ENCODE peak calls at places on chromosomes 3 and 15, in eight cellular contexts. E is DND-41; R is sigmoid colon; O is lower lobe of right lung; U is mammary epithelial cell; X is testis; W is A673; F is CD8-positive, alpha-beta T cell. D is an unnamed sample.
A peak's percentile ranks its signal among the peaks of the same experiment; 100 is the strongest.

GRCh38 chr3:190229632-190230424 is 92.4 kb downstream of the CLDN1 start:
- DNase-seq in E (no peak), R (no peak), O (no peak), U (peak; percentile 95), X (no peak), W (peak; percentile 10), F (no peak), D (no peak)

GRCh38 chr15:77839431-77839830 is 206.7 kb upstream of the LINGO1 start:
- DNase-seq in E (no peak), R (peak; percentile 40), O (no peak), U (no peak), X (no peak), W (no peak), F (no peak), D (peak; percentile 22)

GRCh38 chr15:47517737-47518136 is 199.6 kb upstream of the SEMA6D start:
- DNase-seq in E (no peak), R (no peak), O (no peak), U (no peak), X (no peak), W (no peak), F (no peak), D (no peak)

GRCh38 chr3:137263982-137264777 is 306.4 kb downstream of the IL20RB start:
- DNase-seq in E (no peak), R (no peak), O (no peak), U (no peak), X (no peak), W (no peak), F (no peak), D (no peak)

GRCh38 chr3:44509393-44509921 is 32.0 kb upstream of the ZNF445 start:
- DNase-seq in E (peak; percentile 17), R (no peak), O (no peak), U (peak; percentile 3), X (peak; percentile 51), W (peak; percentile 3), F (no peak), D (no peak)

GRCh38 chr3:171417813-171418212 is 42.4 kb downstream of the TNIK start:
- DNase-seq in E (no peak), R (peak; percentile 75), O (no peak), U (peak; percentile 48), X (no peak), W (no peak), F (no peak), D (no peak)

GRCh38 chr3:59751606-59752005 is 701.8 kb upstream of the CFAP20DC start:
- DNase-seq in E (no peak), R (no peak), O (no peak), U (no peak), X (no peak), W (no peak), F (no peak), D (no peak)

GRCh38 chr15:95770191-95770590 is 560.3 kb upstream of the NR2F2 start:
- DNase-seq in E (no peak), R (no peak), O (no peak), U (peak; percentile 56), X (no peak), W (no peak), F (no peak), D (no peak)

GRCh38 chr3:4943553-4943952 is 35.7 kb upstream of the BHLHE40 start:
- DNase-seq in E (no peak), R (no peak), O (no peak), U (no peak), X (no peak), W (peak; percentile 7), F (no peak), D (no peak)

GRCh38 chr3:39814007-39814406 is 4.6 kb downstream of the MYRIP start:
- DNase-seq in E (no peak), R (no peak), O (no peak), U (no peak), X (no peak), W (no peak), F (no peak), D (no peak)

GRCh38 chr15:83305696-83306291 is 21.3 kb upstream of the BNC1 start:
- DNase-seq in E (no peak), R (no peak), O (peak; percentile 55), U (peak; percentile 83), X (no peak), W (no peak), F (no peak), D (peak; percentile 70)

GRCh38 chr3:29201609-29202008 is 79.3 kb upstream of the RBMS3 start:
- DNase-seq in E (no peak), R (no peak), O (no peak), U (no peak), X (no peak), W (no peak), F (no peak), D (no peak)

GRCh38 chr15:85690546-85691226 is 104.0 kb downstream of the KLHL25 start:
- DNase-seq in E (peak; percentile 41), R (no peak), O (no peak), U (no peak), X (no peak), W (peak; percentile 12), F (peak; percentile 27), D (no peak)

GRCh38 chr3:149628957-149629670 is 28.7 kb downstream of the WWTR1 start:
- DNase-seq in E (no peak), R (no peak), O (no peak), U (no peak), X (no peak), W (no peak), F (no peak), D (no peak)
- H3K27ac ChIP-seq in E (no peak overlapping the region), R (no peak overlapping the region), O (peak overlapping the region; percentile 25), U (no peak overlapping the region), X (peak overlapping the region; percentile 1), W (no peak overlapping the region), F (no peak overlapping the region), D (no peak overlapping the region)

GRCh38 chr3:150531775-150532174 is 14.5 kb downstream of the SERP1 start:
- DNase-seq in E (no peak), R (no peak), O (no peak), U (no peak), X (no peak), W (no peak), F (no peak), D (no peak)

GRCh38 chr3:150523538-150523937 is 22.8 kb downstream of the SERP1 start:
- DNase-seq in E (no peak), R (no peak), O (no peak), U (no peak), X (no peak), W (no peak), F (no peak), D (no peak)

DNA sequence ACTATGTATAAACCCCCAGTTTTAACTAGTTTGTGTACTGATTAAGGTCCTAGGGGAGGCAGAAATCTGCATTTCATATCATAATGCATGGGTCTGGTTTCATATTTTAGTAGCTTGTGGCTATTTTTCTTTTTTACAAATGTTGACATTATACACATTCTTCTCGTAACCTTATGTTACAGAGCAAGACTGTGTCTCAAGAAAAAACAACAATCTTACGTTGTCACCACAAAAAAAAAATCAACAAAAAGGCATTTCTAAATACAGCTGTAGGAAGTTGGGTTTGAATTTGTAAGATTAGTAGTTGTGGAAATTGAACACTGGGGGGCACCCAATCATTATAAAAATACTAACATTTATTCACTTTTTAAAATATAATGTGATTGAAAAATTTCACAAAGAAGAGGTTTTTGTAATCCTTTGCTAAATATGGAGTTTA is 17.9 kb downstream of the SERP1 start:
- DNase-seq in E (no peak), R (no peak), O (no peak), U (no peak), X (no peak), W (peak; percentile 21), F (no peak), D (no peak)
- TF ChIP-seq CTCF in E (peak; percentile 59), R (no peak), O (peak; percentile 50), U (peak; percentile 30), X (peak; percentile 26), W (peak; percentile 55), F (peak; percentile 67), D (peak; percentile 63)

GRCh38 chr3:37872413-37873160 is 10.9 kb downstream of the CTDSPL start:
- DNase-seq in E (no peak), R (no peak), O (no peak), U (no peak), X (no peak), W (no peak), F (no peak), D (no peak)
- H3K9me3 ChIP-seq in E (peaks cover 6% of the 10 kb centered on the region), R (peaks cover 5% of the 10 kb centered on the region), O (peaks cover 9% of the 10 kb centered on the region), U (no peaks in the 10 kb centered on the region), X (no peaks in the 10 kb centered on the region), W (no peaks in the 10 kb centered on the region), F (no peaks in the 10 kb centered on the region), D (peaks cover 13% of the 10 kb centered on the region)

DNA sequence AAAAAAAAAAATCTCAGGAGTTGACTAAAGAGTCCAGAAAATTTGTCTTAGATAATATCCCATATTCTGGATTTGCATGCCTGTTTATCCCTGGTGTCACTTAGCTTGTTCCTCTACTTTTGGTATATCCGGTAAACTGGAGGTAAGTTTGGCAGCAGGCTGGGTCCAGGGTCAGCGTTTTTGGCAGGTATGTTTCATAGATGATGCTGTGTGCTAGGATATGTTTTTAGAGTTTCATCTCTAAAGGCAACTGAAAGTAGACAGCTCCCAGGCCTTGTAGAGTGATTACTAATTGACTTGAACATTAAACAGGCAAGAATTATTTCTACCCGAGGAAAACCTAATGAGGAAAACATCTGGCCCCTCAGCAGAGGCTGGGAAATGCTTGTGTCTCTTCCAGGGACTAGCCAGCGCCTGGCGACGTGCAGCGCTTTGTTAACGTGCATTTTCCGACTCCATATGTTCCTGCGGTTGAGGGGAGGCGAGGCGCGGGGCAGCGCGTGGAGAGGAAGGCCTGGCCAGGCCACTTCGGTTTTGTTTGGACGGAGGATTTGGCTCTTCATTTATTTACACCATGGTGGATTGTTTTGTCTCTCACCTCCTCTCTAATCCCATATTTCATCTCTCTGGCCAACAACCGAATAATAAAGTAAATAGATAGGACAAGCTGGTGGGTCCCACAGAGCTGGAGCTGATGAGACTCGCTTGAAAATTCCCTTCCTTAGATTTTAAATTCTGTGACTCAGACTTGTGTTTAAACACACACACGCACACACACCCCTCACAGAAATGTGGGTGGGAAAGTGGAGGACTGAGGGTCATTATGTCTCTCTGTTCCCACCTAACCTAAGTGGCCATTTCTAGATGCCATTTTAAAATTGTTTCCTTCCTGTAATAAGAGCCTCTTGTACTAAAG is 65.3 kb downstream of the ASB7 start:
- DNase-seq in E (no peak), R (peak; percentile 76), O (no peak), U (no peak), X (peak; percentile 42), W (no peak), F (no peak), D (no peak)
- H3K27ac ChIP-seq in E (no peak overlapping the region), R (peak overlapping the region; percentile 58), O (no peak overlapping the region), U (no peak overlapping the region), X (peak overlapping the region; percentile 11), W (no peak overlapping the region), F (no peak overlapping the region), D (no peak overlapping the region)

D was measured in endodermal cell.